ENCODE peak calls at places on chromosome 6, in six cellular contexts. M is T-helper 2 cell; L is NCI-H187 treated with DMSO at 0.1 percent for 48 hours; I is GM23248; F is CD4-positive, alpha-beta memory T cell; R is memory B cell. Q is an unnamed sample.

GRCh38 chr6:142746524-142746923 is 198.5 kb downstream of the HIVEP2 start:
- DNase-seq in M (peak; percentile 20), F (no peak), R (peak; percentile 30), L (no peak), I (no peak), Q (no peak)

GRCh38 chr6:105068407-105068806 is 111.4 kb downstream of the POPDC3 start:
- DNase-seq in F (no peak), M (no peak), L (no peak), I (no peak), R (no peak), Q (no peak)

GRCh38 chr6:89385156-89385667 is 26.9 kb downstream of the RRAGD start:
- DNase-seq in I (peak; percentile 37), L (no peak), R (no peak), M (no peak), F (no peak), Q (peak; percentile 87)

GRCh38 chr6:9766240-9766915 is 648.5 kb downstream of the TFAP2A start:
- DNase-seq in M (no peak), F (no peak), I (peak; percentile 75), L (no peak), R (no peak), Q (no peak)

GRCh38 chr6:14464049-14464448 is 346.5 kb downstream of the CD83 start:
- DNase-seq in R (no peak), I (peak; percentile 42), L (no peak), F (no peak), M (no peak), Q (no peak)

GRCh38 chr6:97401533-97401932 is 118.5 kb upstream of the MMS22L start:
- DNase-seq in R (no peak), I (peak; percentile 53), L (no peak), F (no peak), M (no peak), Q (no peak)

GRCh38 chr6:39313526-39314272 is 520 bp downstream of the KCNK17 start:
- DNase-seq in I (no peak), L (no peak), M (no peak), F (no peak), R (no peak), Q (no peak)

GRCh38 chr6:91149246-91149645 is 562.4 kb upstream of the MAP3K7 start:
- DNase-seq in L (no peak), R (no peak), I (peak; percentile 0), F (no peak), M (no peak), Q (no peak)

GRCh38 chr6:129844118-129844891 is 16.8 kb downstream of the TMEM244 start:
- DNase-seq in I (peak; percentile 72), L (no peak), M (no peak), R (no peak), F (no peak), Q (no peak)

GRCh38 chr6:41546866-41547798 is 951 bp downstream of the FOXP4 start:
- DNase-seq in M (peak; percentile 8), F (peak; percentile 48), L (no peak), I (peak; percentile 83), R (no peak), Q (peak; percentile 25)

GRCh38 chr6:154510144-154510905 is at the start of gene CNKSR3:
- DNase-seq in F (no peak), L (peak; percentile 81), R (no peak), M (no peak), I (peak; percentile 90), Q (peak; percentile 10)

GRCh38 chr6:3748208-3748701 is 3.3 kb downstream of the PXDC1 start:
- DNase-seq in R (no peak), F (no peak), M (no peak), L (no peak), I (peak; percentile 97), Q (no peak)

GRCh38 chr6:137121401-137121997 is 51.9 kb downstream of the IL22RA2 start:
- DNase-seq in F (no peak), L (no peak), M (no peak), I (no peak), R (no peak), Q (no peak)

GRCh38 chr6:84675651-84676050 is 88.7 kb downstream of the TBX18 start:
- DNase-seq in F (no peak), L (no peak), R (no peak), M (no peak), I (no peak), Q (no peak)

GRCh38 chr6:137005073-137005472 is 39.7 kb downstream of the IL20RA start:
- DNase-seq in I (no peak), L (no peak), R (no peak), M (no peak), F (no peak), Q (no peak)

GRCh38 chr6:15879372-15880261 is 216.8 kb upstream of the DTNBP1 start:
- DNase-seq in R (peak; percentile 42), F (no peak), I (peak; percentile 86), L (no peak), M (no peak), Q (no peak)

GRCh38 chr6:158011980-158012566 is 30.4 kb downstream of the SYNJ2 start:
- DNase-seq in I (no peak), R (no peak), L (no peak), F (no peak), M (no peak), Q (no peak)

GRCh38 chr6:43904311-43905123 is 134.5 kb downstream of the VEGFA start:
- DNase-seq in M (no peak), R (no peak), F (no peak), L (no peak), I (no peak), Q (no peak)

GRCh38 chr6:47922391-47922790 is 140.6 kb downstream of the OPN5 start:
- DNase-seq in I (no peak), M (no peak), F (no peak), R (no peak), L (no peak), Q (no peak)

GRCh38 chr6:156780117-156780641 is 3.0 kb downstream of the ARID1B start:
- DNase-seq in R (peak; percentile 45), F (peak; percentile 86), M (peak; percentile 47), I (peak; percentile 92), L (peak; percentile 83), Q (peak; percentile 87)

GRCh38 chr6:136599324-136600011 is 49.2 kb upstream of the MAP7 start:
- DNase-seq in L (no peak), I (no peak), R (no peak), F (no peak), M (no peak), Q (peak; percentile 39)

GRCh38 chr6:118168421-118168820 is 261.4 kb downstream of the SLC35F1 start:
- DNase-seq in I (no peak), R (no peak), F (no peak), M (no peak), L (no peak), Q (no peak)

GRCh38 chr6:20265842-20266241 is 53.6 kb upstream of the MBOAT1 start:
- DNase-seq in L (no peak), M (no peak), R (no peak), F (no peak), I (peak; percentile 4), Q (no peak)

GRCh38 chr6:71621918-71622519 is 264.3 kb upstream of the RIMS1 start:
- DNase-seq in R (no peak), I (peak; percentile 40), M (no peak), F (no peak), L (no peak), Q (peak; percentile 49)

GRCh38 chr6:135801755-135802154 is 49.7 kb upstream of the PDE7B start:
- DNase-seq in M (no peak), I (no peak), F (no peak), L (no peak), R (no peak), Q (no peak)

GRCh38 chr6:161498359-161498758 is 224.5 kb upstream of the AGPAT4 start:
- DNase-seq in F (no peak), L (no peak), R (no peak), M (no peak), I (peak; percentile 40), Q (no peak)

GRCh38 chr6:42108071-42108470 is 34.3 kb downstream of the C6orf132 start:
- DNase-seq in L (no peak), I (no peak), M (no peak), R (no peak), F (no peak), Q (no peak)

GRCh38 chr6:151914475-151914874 is 107.0 kb downstream of the ESR1 start:
- DNase-seq in M (no peak), R (no peak), L (no peak), F (no peak), I (peak; percentile 14), Q (no peak)

GRCh38 chr6:70312165-70312564 is 9.3 kb upstream of the COL9A1 start:
- DNase-seq in R (no peak), L (no peak), F (no peak), I (peak; percentile 43), M (no peak), Q (no peak)

GRCh38 chr6:43838276-43839036 is 68.4 kb downstream of the VEGFA start:
- DNase-seq in L (no peak), F (no peak), M (no peak), I (peak; percentile 89), R (no peak), Q (no peak)

GRCh38 chr6:19837511-19838441 is 606 bp downstream of the ID4 start:
- DNase-seq in M (no peak), R (peak; percentile 0), I (peak; percentile 78), F (no peak), L (no peak), Q (peak; percentile 18)

GRCh38 chr6:126035764-126036163 is 49.4 kb downstream of the TRMT11 start:
- DNase-seq in L (no peak), F (no peak), M (no peak), I (no peak), R (no peak), Q (no peak)

GRCh38 chr6:121879149-121879548 is 443.7 kb downstream of the GJA1 start:
- DNase-seq in F (no peak), R (no peak), I (peak; percentile 85), M (no peak), L (no peak), Q (no peak)

GRCh38 chr6:115091461-115091860 is 748.6 kb upstream of the HS3ST5 start:
- DNase-seq in M (no peak), F (no peak), R (no peak), L (no peak), I (no peak), Q (no peak)

GRCh38 chr6:157056275-157056674 is 267.0 kb downstream of the TMEM242 start:
- DNase-seq in L (no peak), F (no peak), I (no peak), R (no peak), M (no peak), Q (no peak)

GRCh38 chr6:13624871-13625288 is 9.7 kb downstream of the NOL7 start:
- DNase-seq in M (no peak), R (peak; percentile 14), I (peak; percentile 66), L (no peak), F (no peak), Q (peak; percentile 8)

GRCh38 chr6:131281471-131282270 is 146.4 kb downstream of the AKAP7 start:
- DNase-seq in R (peak; percentile 2), M (peak; percentile 36), I (peak; percentile 9), L (no peak), F (peak; percentile 74), Q (peak; percentile 5)